ENCODE peak calls at places on chromosome 16, in seven cellular contexts. P is NCI-H1105, A is hypothalamus, Y is WTC11, V is HTR-8/SVneo, R is H54, L is pons. F is an unnamed sample.
A peak's percentile ranks its signal among the peaks of the same experiment; 100 is the strongest.

GRCh38 chr16:27476240-27476639 is 73.5 kb downstream of the GTF3C1 start:
- DNase-seq in L (no peak), R (no peak), Y (no peak), V (no peak), P (no peak), A (no peak), F (no peak)

GRCh38 chr16:87298857-87299465 is 18.2 kb downstream of the C16orf95 start:
- DNase-seq in Y (no peak), A (no peak), P (no peak), R (no peak), V (no peak), L (no peak), F (no peak)

GRCh38 chr16:17211797-17212196 is 259.0 kb downstream of the XYLT1 start:
- DNase-seq in V (no peak), P (no peak), A (no peak), R (no peak), Y (peak; percentile 65), L (no peak), F (no peak)

GRCh38 chr16:66420396-66420795 is 6.7 kb upstream of the BEAN1 start:
- DNase-seq in Y (no peak), R (no peak), V (no peak), P (no peak), A (no peak), L (no peak), F (no peak)

GRCh38 chr16:67284699-67285646 is 5.6 kb downstream of the PLEKHG4 start:
- DNase-seq in P (peak; percentile 80), L (no peak), V (peak; percentile 68), Y (peak; percentile 84), A (no peak), R (peak; percentile 66), F (no peak)

GRCh38 chr16:81473561-81473960 is 29.0 kb downstream of the CMIP start:
- DNase-seq in R (no peak), V (no peak), Y (no peak), L (no peak), A (no peak), P (no peak), F (no peak)

GRCh38 chr16:9119795-9120194 is 28.4 kb downstream of the HAPSTR1 start:
- DNase-seq in A (no peak), L (peak; percentile 40), P (no peak), V (no peak), Y (no peak), R (no peak), F (no peak)

GRCh38 chr16:50902457-50902856 is 160.6 kb downstream of the CYLD start:
- DNase-seq in A (no peak), P (no peak), V (no peak), L (peak; percentile 67), R (no peak), Y (no peak), F (no peak)

GRCh38 chr16:10001258-10001785 is 180.9 kb downstream of the GRIN2A start:
- DNase-seq in Y (no peak), V (no peak), L (no peak), R (no peak), P (no peak), A (no peak), F (no peak)

GRCh38 chr16:55392701-55393100 is 68.7 kb downstream of the IRX6 start:
- DNase-seq in P (no peak), Y (no peak), R (no peak), A (no peak), L (no peak), V (no peak), F (no peak)

GRCh38 chr16:89104930-89105571 is 11.4 kb downstream of the ACSF3 start:
- DNase-seq in P (no peak), R (no peak), V (no peak), Y (no peak), L (no peak), A (no peak), F (no peak)

GRCh38 chr16:23837553-23838308 is 1.9 kb downstream of the PRKCB start:
- DNase-seq in A (no peak), V (no peak), L (no peak), Y (no peak), P (no peak), R (no peak), F (peak; percentile 29)

GRCh38 chr16:72621651-72622050 is 426.3 kb downstream of the ZFHX3 start:
- DNase-seq in V (no peak), Y (no peak), L (no peak), P (no peak), R (no peak), A (no peak), F (no peak)

GRCh38 chr16:22424161-22424937 is 49.9 kb upstream of the CDR2 start:
- DNase-seq in A (peak; percentile 4), V (no peak), P (no peak), L (peak; percentile 47), R (no peak), Y (no peak), F (no peak)

GRCh38 chr16:79602615-79603014 is 2.1 kb upstream of the MAF start:
- DNase-seq in Y (no peak), R (no peak), A (no peak), V (no peak), P (no peak), L (no peak), F (no peak)

GRCh38 chr16:55703003-55704001 is 47.5 kb downstream of the SLC6A2 start:
- DNase-seq in R (no peak), L (peak; percentile 86), P (peak; percentile 76), A (no peak), Y (no peak), V (peak; percentile 21), F (peak; percentile 47)

GRCh38 chr16:54506691-54507090 is 220.1 kb upstream of the IRX3 start:
- DNase-seq in R (no peak), L (no peak), P (peak; percentile 92), V (no peak), Y (no peak), A (no peak), F (no peak)

GRCh38 chr16:6926762-6927161 is 405.9 kb upstream of the RBFOX1 start:
- DNase-seq in R (no peak), Y (no peak), L (no peak), P (no peak), V (no peak), A (no peak), F (no peak)

GRCh38 chr16:49513040-49513439 is 139.4 kb downstream of the C16orf78 start:
- DNase-seq in P (no peak), R (no peak), V (no peak), Y (peak; percentile 58), A (no peak), L (no peak), F (no peak)

GRCh38 chr16:84511180-84511800 is 6.8 kb upstream of the MEAK7 start:
- DNase-seq in Y (peak; percentile 83), V (peak; percentile 84), A (peak; percentile 59), R (peak; percentile 71), P (peak; percentile 46), L (peak; percentile 82), F (peak; percentile 73)

GRCh38 chr16:64864232-64864803 is 257.5 kb downstream of the CDH11 start:
- DNase-seq in Y (no peak), R (peak; percentile 45), L (peak; percentile 42), V (no peak), P (no peak), A (no peak), F (no peak)

GRCh38 chr16:12210258-12210880 is 233.8 kb downstream of the SNX29 start:
- DNase-seq in V (no peak), R (no peak), Y (no peak), L (no peak), A (no peak), P (no peak), F (no peak)

GRCh38 chr16:85750021-85750826 is 672 bp downstream of the C16orf74 start:
- DNase-seq in P (no peak), A (no peak), L (no peak), R (no peak), V (peak; percentile 91), Y (peak; percentile 63), F (peak; percentile 27)

GRCh38 chr16:54447606-54448440 is 161.2 kb upstream of the IRX3 start:
- DNase-seq in Y (no peak), L (no peak), A (no peak), V (peak; percentile 73), R (peak; percentile 71), P (no peak), F (no peak)

GRCh38 chr16:29815032-29815721 is 775 bp upstream of the PAGR1 start:
- DNase-seq in L (no peak), P (peak; percentile 59), V (no peak), A (no peak), R (no peak), Y (peak; percentile 30), F (no peak)

GRCh38 chr16:73713817-73714495 is 582.7 kb upstream of the PSMD7 start:
- DNase-seq in V (peak; percentile 10), R (peak; percentile 14), P (no peak), Y (peak; percentile 69), L (peak; percentile 84), A (no peak), F (no peak)

GRCh38 chr16:67451704-67452435 is 20.9 kb downstream of the HSD11B2 start:
- DNase-seq in Y (no peak), R (no peak), P (no peak), A (no peak), L (no peak), V (no peak), F (no peak)

GRCh38 chr16:57331355-57331754 is 27.2 kb upstream of the CCL22 start:
- DNase-seq in Y (no peak), A (no peak), V (no peak), L (no peak), P (no peak), R (no peak), F (no peak)

GRCh38 chr16:63361032-63361624 is 1324.9 kb upstream of the CDH8 start:
- DNase-seq in A (no peak), V (peak; percentile 3), Y (no peak), R (peak; percentile 11), L (peak; percentile 57), P (no peak), F (peak; percentile 40)

GRCh38 chr16:67000384-67001158 is 12.2 kb downstream of the CES4A start:
- DNase-seq in R (no peak), V (peak; percentile 63), Y (peak; percentile 73), A (no peak), L (peak; percentile 42), P (peak; percentile 25), F (no peak)

GRCh38 chr16:29821663-29822115 is 1.4 kb downstream of the MVP start:
- DNase-seq in V (no peak), R (no peak), L (no peak), P (no peak), A (no peak), Y (no peak), F (no peak)

F was measured in AML-193.